ENCODE peak calls at places on chromosomes 11 and 22, in seven cellular contexts. I is neuronal stem cell, L is mesenchymal stem cell, W is mesendoderm, V is IMR-90, T is H9, A is H1. N is an unnamed sample.

GRCh38 chr22:20299736-20300136 is 20.1 kb downstream of the DGCR6L start:
- DNase-seq in T (no peak), A (no peak), L (peak), W (no peak), V (peak), I (no peak), N (no peak)

GRCh38 chr11:132278801-132279574 is 908.6 kb downstream of the NTM start:
- DNase-seq in I (no peak), W (peak), V (peak), T (no peak), L (peak), A (no peak), N (peak)

GRCh38 chr22:49955581-49956417 is 4.8 kb upstream of the PIM3 start:
- DNase-seq in T (no peak), I (no peak), W (no peak), V (no peak), A (no peak), L (no peak), N (no peak)

GRCh38 chr11:32374261-32374711 is 61.1 kb downstream of the WT1 start:
- DNase-seq in I (peak), T (peak), L (peak), W (peak), A (peak), V (peak), N (peak)

GRCh38 chr11:9138133-9138453 is 46.7 kb upstream of the SCUBE2 start:
- DNase-seq in V (no peak), A (no peak), I (no peak), T (no peak), L (no peak), W (no peak), N (no peak)

GRCh38 chr22:24592144-24592845 is 578 bp downstream of the LRRC75B start:
- DNase-seq in I (peak), T (peak), A (no peak), W (peak), V (no peak), L (peak), N (no peak)

GRCh38 chr11:73235236-73235786 is 17.2 kb downstream of the P2RY2 start:
- DNase-seq in A (no peak), T (no peak), I (no peak), L (peak), W (no peak), V (peak), N (no peak)

GRCh38 chr11:212150-213100 is 4.9 kb downstream of the RIC8A start:
- DNase-seq in T (no peak), V (no peak), L (no peak), I (no peak), W (no peak), A (no peak), N (no peak)

GRCh38 chr11:86360775-86361395 is 13.8 kb upstream of the CCDC81 start:
- DNase-seq in T (no peak), L (peak), W (peak), I (no peak), V (peak), A (no peak), N (no peak)

GRCh38 chr11:97909544-97910394 is 1111.0 kb upstream of the CNTN5 start:
- DNase-seq in W (no peak), V (peak), L (peak), T (no peak), I (no peak), A (no peak), N (no peak)

GRCh38 chr22:35839811-35840739 is 122.4 kb downstream of the APOL5 start:
- DNase-seq in V (peak), T (peak), L (peak), W (peak), A (peak), I (peak), N (peak)

GRCh38 chr11:94649925-94650623 is 82.9 kb downstream of the PIWIL4 start:
- DNase-seq in I (no peak), W (peak), T (no peak), A (peak), L (no peak), V (no peak), N (no peak)
- H4K8ac ChIP-seq in I (no peak), W (no peak), T (no peak), A (no peak), L (no peak), V (no peak), N (peak)

GRCh38 chr11:48305923-48306322 is at the start of gene OR4S1:
- DNase-seq in V (no peak), L (no peak), W (no peak), A (no peak), I (no peak), T (no peak), N (no peak)
- H4K8ac ChIP-seq in V (no peak), L (no peak), W (no peak), A (no peak), I (no peak), T (no peak), N (no peak)

GRCh38 chr22:37570661-37570976 is 9.3 kb downstream of the LGALS2 start:
- DNase-seq in T (peak), I (no peak), V (no peak), A (no peak), L (no peak), W (no peak), N (no peak)

GRCh38 chr22:37571258-37571991 is 8.5 kb downstream of the LGALS2 start:
- DNase-seq in T (no peak), V (peak), A (no peak), W (peak), L (peak), I (no peak), N (peak)

GRCh38 chr22:37568448-37569008 is 8.2 kb downstream of the CDC42EP1 start:
- DNase-seq in A (no peak), V (no peak), I (no peak), T (peak), L (no peak), W (peak), N (no peak)

GRCh38 chr22:37569009-37569920 is 9.0 kb downstream of the CDC42EP1 start:
- DNase-seq in I (no peak), A (no peak), V (no peak), T (peak), L (no peak), W (peak), N (peak)

GRCh38 chr22:37569921-37570660 is 9.8 kb downstream of the LGALS2 start:
- DNase-seq in V (no peak), I (no peak), A (no peak), T (peak), W (peak), L (no peak), N (no peak)
- H4K8ac ChIP-seq in V (no peak), I (no peak), A (no peak), T (no peak), W (no peak), L (no peak), N (peak)

DNA sequence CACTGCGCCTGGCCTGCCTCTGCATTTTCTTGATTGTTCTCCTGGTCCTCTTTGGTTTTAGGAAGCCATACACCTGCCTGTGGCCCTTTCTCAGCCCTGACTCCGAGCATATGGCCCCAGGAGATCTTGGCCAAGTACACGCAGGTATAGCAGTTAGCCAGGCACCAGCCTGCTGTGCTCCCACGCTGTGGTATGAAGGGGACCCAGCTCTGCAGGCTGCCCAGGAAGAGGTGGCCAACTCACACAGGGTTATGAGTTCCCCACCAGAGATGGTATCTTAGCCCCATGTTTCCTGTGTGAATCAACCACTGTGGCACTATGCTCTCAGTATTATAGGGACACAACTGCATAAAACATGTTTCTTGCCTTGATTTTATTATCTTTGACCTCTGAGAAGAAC is 31.1 kb downstream of the SGSM3 start:
- DNase-seq in A (no peak), T (no peak), W (no peak), L (no peak), V (no peak), I (no peak), N (no peak)
- H4K8ac ChIP-seq in A (no peak), T (no peak), W (no peak), L (no peak), V (no peak), I (no peak), N (no peak)

GRCh38 chr11:14423633-14424032 is 64.7 kb upstream of the RRAS2 start:
- DNase-seq in I (no peak), L (peak), W (no peak), A (no peak), V (peak), T (no peak), N (no peak)
- H4K8ac ChIP-seq in I (no peak), L (no peak), W (no peak), A (no peak), V (peak), T (no peak), N (no peak)

GRCh38 chr11:102143867-102144266 is 33.6 kb downstream of the YAP1 start:
- DNase-seq in L (no peak), V (no peak), A (no peak), T (no peak), W (no peak), I (no peak), N (no peak)

GRCh38 chr11:102142333-102142732 is 32.1 kb downstream of the YAP1 start:
- DNase-seq in I (no peak), V (peak), A (no peak), W (no peak), T (no peak), L (no peak), N (no peak)

GRCh38 chr11:102147632-102148031 is 37.4 kb downstream of the YAP1 start:
- DNase-seq in A (no peak), W (no peak), T (no peak), V (no peak), I (no peak), L (no peak), N (no peak)

GRCh38 chr11:102147031-102147430 is 36.8 kb downstream of the YAP1 start:
- DNase-seq in V (peak), W (no peak), I (no peak), L (no peak), A (no peak), T (no peak), N (no peak)

DNA sequence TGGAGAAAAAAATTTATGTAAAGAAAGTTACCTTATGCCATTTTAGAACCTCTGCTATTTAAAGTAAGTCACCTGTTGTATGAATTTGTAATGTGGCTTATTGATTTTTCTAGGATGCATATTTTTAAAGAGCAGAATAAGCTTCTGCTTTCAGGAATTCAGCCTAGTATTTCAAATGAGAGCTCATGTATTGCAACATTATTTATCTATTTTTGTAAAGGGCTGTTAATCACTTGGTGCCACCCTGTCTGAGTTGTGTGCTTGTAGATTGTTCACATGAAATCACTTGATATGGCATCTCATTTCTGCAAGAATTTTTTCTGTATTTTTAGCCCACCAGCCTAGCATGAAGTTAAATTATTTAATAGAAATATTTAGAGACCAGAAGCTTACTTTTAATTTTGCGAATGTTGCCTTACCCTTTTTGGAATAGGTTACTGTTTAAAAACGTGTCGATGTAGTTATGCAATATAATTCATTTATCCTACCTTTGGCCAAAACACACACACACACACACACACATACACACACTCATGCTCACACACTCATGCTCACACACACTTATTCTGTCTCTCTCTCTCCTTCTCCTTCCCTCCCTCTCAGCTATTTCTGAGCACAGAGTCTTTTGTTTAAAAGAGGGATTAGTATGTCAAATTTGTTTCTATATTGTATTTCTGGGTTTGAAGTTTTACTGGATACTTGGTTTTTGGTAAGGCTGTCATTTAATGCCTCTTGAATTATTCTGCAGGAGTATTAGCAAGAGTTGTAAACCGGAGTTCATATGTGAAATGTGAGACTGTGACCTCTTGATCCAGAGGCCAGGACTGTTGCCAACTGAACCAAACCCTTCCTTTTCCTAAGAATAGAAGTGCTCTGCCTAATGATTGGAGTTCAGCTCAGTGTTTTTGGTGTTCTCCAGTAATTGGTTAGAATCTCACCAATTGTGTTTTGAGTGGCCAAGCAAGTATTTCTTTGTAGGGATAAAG is 34.4 kb downstream of the YAP1 start:
- DNase-seq in T (no peak), W (no peak), V (peak), A (no peak), I (peak), L (peak), N (no peak)
- H4K8ac ChIP-seq in T (no peak), W (no peak), V (no peak), A (no peak), I (no peak), L (no peak), N (no peak)

N was measured in trophoblast cell.